ENCODE peak calls at places on chromosomes 13 and 19, in four cellular contexts. T is HepG2, K is GM12878, L is K562. O is an unnamed sample.

GRCh38 chr13:64774915-64775314 is 2455.2 kb downstream of the PCDH9 start:
- DNase-seq in T (no peak), K (no peak), L (no peak), O (no peak)

GRCh38 chr13:72217142-72217541 is 350.1 kb upstream of the DACH1 start:
- DNase-seq in T (no peak), K (no peak), L (no peak), O (no peak)

GRCh38 chr13:21203132-21203531 is 26.7 kb downstream of the MRPL57 start:
- DNase-seq in T (peak; percentile 22), K (no peak), L (no peak), O (no peak)

GRCh38 chr19:16969127-16969526 is 57.5 kb downstream of the CPAMD8 start:
- DNase-seq in T (peak; percentile 25), K (no peak), L (no peak), O (no peak)

GRCh38 chr19:19321143-19321577 is 531 bp downstream of the MAU2 start:
- DNase-seq in T (peak; percentile 55), K (no peak), L (peak; percentile 65), O (no peak)

GRCh38 chr19:42480335-42481095 is 37.8 kb upstream of the CXCL17 start:
- DNase-seq in T (peak; percentile 93), K (no peak), L (no peak), O (no peak)

GRCh38 chr13:108225440-108225839 is 7.2 kb downstream of the ABHD13 start:
- DNase-seq in T (no peak), K (no peak), L (no peak), O (no peak)

GRCh38 chr13:35984776-35985453 is 146.3 kb downstream of the DCLK1 start:
- DNase-seq in T (no peak), K (no peak), L (no peak), O (no peak)

GRCh38 chr19:17209126-17210036 is 5.8 kb upstream of the USE1 start:
- DNase-seq in T (no peak), K (no peak), L (peak; percentile 100), O (peak; percentile 99)

GRCh38 chr19:49592486-49593232 is 1.7 kb downstream of the PRR12 start:
- DNase-seq in T (no peak), K (no peak), L (no peak), O (no peak)

GRCh38 chr19:3350014-3350663 is 16.2 kb upstream of the NFIC start:
- DNase-seq in T (peak; percentile 42), K (no peak), L (no peak), O (no peak)

GRCh38 chr19:6736169-6736916 is 1.0 kb downstream of the GPR108 start:
- DNase-seq in T (peak; percentile 81), K (peak; percentile 67), L (no peak), O (peak; percentile 68)

GRCh38 chr19:12055784-12056183 is 3.0 kb upstream of the ZNF878 start:
- DNase-seq in T (no peak), K (no peak), L (no peak), O (no peak)

GRCh38 chr19:8481616-8482015 is 20.8 kb downstream of the PRAM1 start:
- DNase-seq in T (no peak), K (no peak), L (no peak), O (no peak)

GRCh38 chr19:48311384-48311783 is 14.0 kb upstream of the EMP3 start:
- DNase-seq in T (no peak), K (no peak), L (no peak), O (no peak)

GRCh38 chr19:41223431-41224234 is 4.6 kb downstream of the AXL start:
- DNase-seq in T (peak; percentile 57), K (no peak), L (no peak), O (no peak)

GRCh38 chr13:101449971-101450748 is 2.3 kb upstream of the ITGBL1 start:
- DNase-seq in T (no peak), K (no peak), L (no peak), O (no peak)
- TF ChIP-seq TARDBP in T (no peak), K (no peak), L (no peak), O (no peak)

DNA sequence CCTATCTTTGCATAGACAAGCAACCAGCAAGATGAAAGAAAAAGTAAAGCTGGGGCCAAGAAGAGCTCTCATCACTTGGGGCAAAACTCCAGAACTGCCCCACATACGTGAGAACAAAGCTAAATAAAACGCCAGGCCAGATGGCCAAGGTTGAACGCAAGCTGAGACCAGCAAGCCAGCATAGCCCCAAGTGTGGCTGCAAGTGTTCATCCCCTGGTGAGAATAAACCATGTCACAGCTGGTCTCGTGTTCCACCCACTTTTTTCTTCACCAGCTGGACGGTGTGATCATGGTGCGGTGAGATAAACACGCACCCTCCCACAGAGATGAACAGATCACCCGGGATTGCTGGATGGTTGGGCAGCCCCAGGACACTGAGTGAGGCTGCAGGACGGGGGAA is 109.6 kb upstream of the CACNA1A start:
- DNase-seq in T (no peak), K (no peak), L (no peak), O (no peak)
- TF ChIP-seq FOXK2 in T (no peak), K (no peak), L (no peak), O (no peak)

GRCh38 chr13:40974460-40975407 is 44.4 kb downstream of the ELF1 start:
- DNase-seq in T (peak; percentile 65), K (no peak), L (peak; percentile 47), O (peak; percentile 50)
- TF ChIP-seq TARDBP in T (no peak), K (no peak), L (no peak), O (no peak)

GRCh38 chr19:50706387-50706786 is 13.2 kb downstream of the SHANK1 start:
- DNase-seq in T (no peak), K (no peak), L (no peak), O (no peak)

GRCh38 chr19:50702870-50703829 is 16.5 kb downstream of the SHANK1 start:
- DNase-seq in T (no peak), K (no peak), L (no peak), O (no peak)

GRCh38 chr19:50703915-50704548 is 15.6 kb downstream of the SHANK1 start:
- DNase-seq in T (peak; percentile 10), K (no peak), L (no peak), O (peak; percentile 47)

GRCh38 chr19:50708179-50708879 is 11.3 kb downstream of the SHANK1 start:
- DNase-seq in T (no peak), K (no peak), L (no peak), O (no peak)

DNA sequence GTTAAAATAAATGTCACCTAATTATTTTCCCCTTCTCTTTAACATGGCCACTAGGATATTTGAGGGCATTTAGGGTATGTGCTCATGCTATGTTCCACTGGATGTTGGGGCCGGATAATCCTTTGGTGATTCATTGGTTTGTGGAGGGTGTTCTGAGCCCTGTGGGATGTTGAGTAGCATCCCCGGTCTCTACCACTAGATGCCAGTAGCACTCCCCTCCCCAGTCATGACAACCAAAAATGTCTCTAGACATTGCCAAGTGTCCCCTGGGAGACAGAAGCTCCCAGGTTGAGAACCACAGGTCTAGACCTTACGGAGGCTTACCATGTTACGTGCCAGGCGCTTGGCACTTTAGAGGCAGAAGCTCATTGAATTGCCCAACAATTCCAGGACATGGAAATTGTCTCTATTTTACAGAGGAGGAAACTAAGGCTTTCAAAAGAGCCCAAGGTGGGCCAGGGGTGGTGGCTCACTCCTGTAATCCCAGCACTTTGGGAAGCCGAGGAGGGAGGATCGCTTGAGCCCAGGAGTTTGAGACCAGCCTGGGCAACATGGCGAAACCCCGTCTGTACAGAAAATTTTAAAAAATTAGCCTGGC is 14.1 kb downstream of the SHANK1 start:
- DNase-seq in T (peak; percentile 18), K (peak; percentile 21), L (peak; percentile 83), O (peak; percentile 72)
- TF ChIP-seq FOXK2 in T (no peak), K (no peak), L (no peak), O (no peak)

GRCh38 chr19:45008554-45008953 is 7.3 kb downstream of the RELB start:
- DNase-seq in T (no peak), K (no peak), L (no peak), O (no peak)
- TF ChIP-seq TARDBP in T (no peak), K (no peak), L (no peak), O (no peak)

DNA sequence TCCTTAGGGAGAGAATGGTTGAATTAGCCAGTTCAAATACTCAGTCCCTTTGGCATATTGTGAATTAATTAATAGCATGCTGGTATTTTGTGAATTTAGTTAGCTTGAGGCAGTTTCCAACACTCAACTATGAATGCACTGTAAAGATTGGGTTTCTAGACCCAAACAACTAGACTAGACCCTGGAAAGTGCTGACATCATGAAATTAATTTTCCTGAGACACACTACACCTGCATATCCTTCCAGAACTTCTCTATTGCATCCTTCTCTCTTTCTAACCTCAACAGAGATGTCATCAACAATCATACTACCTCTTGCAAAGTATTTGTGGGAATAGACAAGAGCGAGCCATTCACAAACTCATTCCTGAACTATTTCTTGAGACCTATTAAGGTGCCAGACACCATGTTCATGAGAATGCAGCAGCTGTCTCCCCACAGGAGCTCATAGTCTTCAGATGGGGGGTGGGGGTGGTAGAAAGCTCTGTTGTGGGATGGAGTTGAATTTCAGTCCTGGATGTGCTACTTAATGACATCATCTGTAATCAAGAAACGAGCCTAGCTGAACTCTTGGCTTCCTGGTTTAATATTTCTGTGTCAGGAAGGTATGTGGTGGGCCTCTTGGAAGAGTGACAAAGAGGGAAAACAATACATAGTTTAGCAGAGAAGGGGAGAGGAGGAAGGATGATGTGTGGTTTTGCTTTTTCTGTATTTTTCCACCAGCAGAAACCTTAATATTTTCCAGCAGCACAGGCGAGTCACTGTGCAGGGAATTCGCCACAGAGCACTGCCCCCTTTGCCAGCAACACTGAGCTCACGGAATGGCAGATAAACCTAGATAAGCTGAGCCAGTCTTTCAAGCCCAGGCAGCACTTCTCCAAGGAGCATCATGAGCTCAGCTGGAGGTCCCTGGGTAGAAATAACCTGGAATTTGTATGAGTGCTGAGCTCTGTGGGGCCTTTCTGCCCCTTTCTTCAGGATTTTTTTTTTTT is 53.1 kb upstream of the CYSLTR2 start:
- DNase-seq in T (peak; percentile 32), K (no peak), L (no peak), O (no peak)
- TF ChIP-seq FOXK2 in T (no peak), K (no peak), L (no peak), O (no peak)

O was measured in HEK293T.